ENCODE peak calls at places on chromosomes 4 and X, in six cellular contexts. Y is tibial nerve, K is upper lobe of left lung, F is transverse colon, N is H1, B is stomach. M is an unnamed sample.

GRCh38 chr4:90002406-90003040 is 107.9 kb downstream of the MMRN1 start:
- DNase-seq in Y (no peak), K (no peak), F (no peak), N (no peak), B (no peak), M (no peak)

GRCh38 chrX:78769356-78769755 is 21.8 kb downstream of the LPAR4 start:
- DNase-seq in Y (no peak), K (no peak), F (no peak), N (no peak), B (no peak), M (no peak)

GRCh38 chr4:129344058-129344457 is 248.1 kb downstream of the C4orf33 start:
- DNase-seq in Y (no peak), K (peak; percentile 24), F (peak; percentile 31), N (no peak), B (no peak), M (no peak)

GRCh38 chrX:148784137-148784536 is 283.7 kb downstream of the AFF2 start:
- DNase-seq in Y (no peak), K (no peak), F (no peak), N (no peak), B (no peak), M (no peak)

GRCh38 chrX:107700317-107700774 is 72.0 kb downstream of the PRPS1 start:
- DNase-seq in Y (no peak), K (no peak), F (no peak), N (no peak), B (no peak), M (no peak)

GRCh38 chr4:123397276-123398150 is 918 bp downstream of the SPRY1 start:
- DNase-seq in Y (no peak), K (peak; percentile 78), F (peak; percentile 64), N (no peak), B (peak; percentile 62), M (no peak)

GRCh38 chr4:126850286-126850685 is 782.5 kb upstream of the INTU start:
- DNase-seq in Y (no peak), K (no peak), F (no peak), N (no peak), B (no peak), M (no peak)

GRCh38 chr4:1573830-1574459 is 110.2 kb downstream of the FAM53A start:
- DNase-seq in Y (no peak), K (no peak), F (no peak), N (no peak), B (no peak), M (no peak)

GRCh38 chr4:30256105-30256828 is 463.9 kb upstream of the PCDH7 start:
- DNase-seq in Y (no peak), K (no peak), F (no peak), N (no peak), B (no peak), M (no peak)

GRCh38 chrX:140710710-140711109 is 1.2 kb downstream of the LINC00632 start:
- DNase-seq in Y (no peak), K (no peak), F (no peak), N (no peak), B (no peak), M (no peak)

DNA sequence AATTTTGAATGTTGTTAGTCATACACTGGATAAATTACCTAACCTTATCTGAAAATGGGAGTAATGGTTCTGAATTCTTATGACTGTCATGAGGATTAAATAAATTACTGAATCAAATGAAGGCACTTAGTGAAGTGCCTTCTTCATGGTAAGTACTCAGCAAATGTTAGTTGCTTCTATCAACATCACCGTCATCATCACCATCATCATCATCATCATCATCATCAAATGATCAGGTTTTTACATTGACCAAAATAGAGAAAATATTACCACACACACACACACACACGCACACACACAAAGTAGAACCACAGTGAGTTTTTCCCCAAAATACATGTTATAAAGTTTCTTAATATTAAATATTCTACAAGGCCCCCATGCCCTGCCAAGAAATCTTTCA is 368.3 kb upstream of the FGF13 start:
- DNase-seq in Y (no peak), K (no peak), F (no peak), N (no peak), B (no peak), M (no peak)
- TF ChIP-seq EP300 in Y (no peak), K (no peak), F (no peak), N (no peak), B (no peak), M (no peak)

GRCh38 chr4:185217390-185217985 is 8.1 kb downstream of the SNX25 start:
- DNase-seq in Y (no peak), K (no peak), F (no peak), N (no peak), B (no peak), M (no peak)
- H3K4me1 ChIP-seq in Y (peaks cover 17% of the 10 kb centered on the region), K (peaks cover 8% of the 10 kb centered on the region), F (peaks cover 21% of the 10 kb centered on the region), N (peaks cover 10% of the 10 kb centered on the region), B (peaks cover 40% of the 10 kb centered on the region), M (peaks cover 49% of the 10 kb centered on the region)

DNA sequence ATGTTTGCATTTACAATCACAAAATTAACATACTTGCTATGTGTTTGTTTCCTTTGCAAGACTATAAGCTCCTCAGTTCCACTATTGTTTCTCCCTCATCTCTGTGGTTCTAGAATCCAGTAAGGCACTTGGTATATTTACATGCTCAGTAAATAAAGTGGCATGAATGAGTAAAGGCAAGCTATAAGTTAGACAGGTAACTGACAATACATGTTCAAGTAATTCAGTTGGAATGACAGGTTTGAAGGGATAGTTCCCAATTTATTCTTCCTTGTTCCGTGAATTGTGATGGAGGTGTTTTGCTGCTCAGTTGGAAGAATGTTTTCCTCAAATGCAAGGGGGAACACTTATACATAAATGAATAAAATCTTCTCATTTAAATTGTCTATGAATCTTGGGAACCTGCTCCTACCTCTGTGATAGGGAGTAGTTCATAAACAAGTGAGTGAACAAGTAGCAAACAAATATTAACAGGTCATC is 54.1 kb upstream of the DHX15 start:
- DNase-seq in Y (no peak), K (no peak), F (no peak), N (no peak), B (no peak), M (no peak)
- TF ChIP-seq EP300 in Y (no peak), K (no peak), F (no peak), N (no peak), B (no peak), M (no peak)

GRCh38 chr4:70737006-70737405 is 15.2 kb downstream of the RUFY3 start:
- DNase-seq in Y (no peak), K (no peak), F (no peak), N (no peak), B (no peak), M (no peak)
- H3K4me1 ChIP-seq in Y (peaks cover 24% of the 10 kb centered on the region), K (peaks cover 38% of the 10 kb centered on the region), F (peaks cover 54% of the 10 kb centered on the region), N (peaks cover 5% of the 10 kb centered on the region), B (peaks cover 66% of the 10 kb centered on the region), M (peaks cover 43% of the 10 kb centered on the region)

DNA sequence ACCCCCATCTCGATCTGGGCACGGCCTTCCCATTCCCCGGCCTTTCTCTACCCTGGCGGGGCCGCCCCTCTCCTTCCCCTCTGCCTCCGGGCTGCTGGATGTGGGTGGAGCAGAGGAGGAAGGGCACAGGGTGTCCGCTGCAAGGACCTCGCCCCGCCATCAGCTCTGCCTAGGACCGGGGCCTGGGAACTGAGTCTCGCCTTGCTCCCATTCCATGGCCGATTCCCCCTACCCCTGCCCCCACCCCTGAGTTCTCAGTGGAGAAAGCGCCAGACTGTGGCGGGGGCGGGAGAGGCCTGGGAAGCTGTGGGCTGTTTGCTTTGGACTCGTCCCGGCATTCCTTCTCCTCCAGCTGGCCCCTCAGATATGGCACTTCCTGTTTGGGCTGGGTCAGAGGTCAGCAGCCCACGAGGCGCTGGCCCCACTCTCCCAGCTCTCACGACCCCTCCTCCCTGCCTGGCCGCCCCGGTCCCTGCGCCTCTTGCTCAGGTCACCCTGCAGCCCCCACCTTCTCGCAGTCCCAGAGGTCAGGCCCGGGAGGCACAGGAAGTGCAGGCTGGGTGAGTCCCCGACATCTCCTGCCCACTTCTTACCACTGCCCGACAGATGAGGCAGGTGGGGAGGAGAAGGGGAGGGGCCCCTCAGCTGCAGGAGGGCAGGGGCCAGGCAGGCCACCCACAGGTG is 6.4 kb upstream of the BGN start:
- DNase-seq in Y (no peak), K (no peak), F (no peak), N (no peak), B (peak; percentile 44), M (no peak)
- TF ChIP-seq EP300 in Y (no peak), K (no peak), F (no peak), N (no peak), B (no peak), M (no peak)

DNA sequence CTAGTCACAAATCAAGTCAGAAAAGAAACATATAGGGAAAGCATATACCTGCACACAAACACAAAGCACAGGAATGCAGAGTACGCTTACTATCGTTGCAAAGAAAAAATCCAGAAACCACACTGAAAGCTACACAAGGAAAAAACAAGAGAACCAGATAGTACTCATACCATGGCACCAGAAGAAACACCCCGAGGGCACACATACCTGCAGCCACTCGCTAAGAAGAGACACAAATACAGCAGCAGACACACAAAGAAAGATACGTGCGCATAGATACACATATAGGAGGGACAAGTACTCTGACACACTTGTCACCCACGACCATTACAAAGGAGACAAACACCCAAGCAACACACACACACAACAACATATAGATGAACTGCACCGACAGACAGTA is 1.4 kb upstream of the SLC38A5 start:
- DNase-seq in Y (no peak), K (no peak), F (no peak), N (no peak), B (no peak), M (no peak)
- H3K4me1 ChIP-seq in Y (no peaks in the 10 kb centered on the region), K (no peaks in the 10 kb centered on the region), F (peaks cover 30% of the 10 kb centered on the region), N (peaks cover 20% of the 10 kb centered on the region), B (peaks cover 17% of the 10 kb centered on the region), M (peaks cover 15% of the 10 kb centered on the region)

GRCh38 chrX:132119821-132120220 is 8.0 kb downstream of the FRMD7 start:
- DNase-seq in Y (no peak), K (no peak), F (no peak), N (no peak), B (no peak), M (no peak)
- TF ChIP-seq EP300 in Y (no peak), K (no peak), F (no peak), N (no peak), B (no peak), M (no peak)

DNA sequence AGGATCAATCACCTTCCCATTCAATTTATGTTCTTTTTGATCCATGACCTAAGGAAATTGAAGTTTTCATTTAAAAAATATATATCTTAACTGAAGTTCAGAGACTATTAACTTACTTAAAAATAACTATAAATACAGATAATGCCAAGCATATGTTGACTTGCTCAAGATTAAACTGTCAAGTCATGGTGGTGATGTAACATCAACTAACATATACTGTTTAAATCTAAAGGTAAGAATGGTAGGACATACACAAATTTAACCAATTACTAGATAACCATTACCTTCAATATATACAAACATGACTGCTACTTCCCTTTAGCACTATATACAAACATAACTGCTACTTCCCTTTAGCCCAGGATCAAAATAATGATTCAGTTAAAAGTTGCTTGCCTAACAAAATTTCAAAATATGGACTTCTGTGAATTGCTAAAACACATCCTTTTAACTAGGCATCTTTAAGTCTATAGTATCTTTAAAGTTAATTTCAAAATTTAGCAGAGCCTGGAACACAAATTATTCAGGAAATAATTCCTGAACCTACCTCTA is 14.9 kb downstream of the HNRNPD start:
- DNase-seq in Y (no peak), K (no peak), F (no peak), N (no peak), B (no peak), M (no peak)
- H3K4me1 ChIP-seq in Y (peaks cover 43% of the 10 kb centered on the region), K (peaks cover 34% of the 10 kb centered on the region), F (peaks cover 68% of the 10 kb centered on the region), N (no peaks in the 10 kb centered on the region), B (peaks cover 79% of the 10 kb centered on the region), M (peaks cover 52% of the 10 kb centered on the region)